ENCODE peak calls at places on chromosome 3, in six cellular contexts. A is fibroblast of lung, G is spleen, F is psoas muscle, P is sigmoid colon, U is HCT116. L is an unnamed sample.
A peak's percentile ranks its signal among the peaks of the same experiment; 100 is the strongest.

GRCh38 chr3:50242778-50243551 is 7.0 kb downstream of the GNAI2 start:
- DNase-seq in F (peak; percentile 83), A (no peak), P (peak; percentile 84), G (peak; percentile 97), U (no peak), L (no peak)

GRCh38 chr3:171000281-171000680 is 26.2 kb downstream of the SLC2A2 start:
- DNase-seq in P (no peak), U (no peak), G (no peak), F (no peak), A (no peak), L (no peak)

GRCh38 chr3:26845194-26845593 is 222.6 kb downstream of the LRRC3B start:
- DNase-seq in A (no peak), G (no peak), U (no peak), F (no peak), P (no peak), L (no peak)

GRCh38 chr3:113051222-113051804 is 60.5 kb downstream of the GTPBP8 start:
- DNase-seq in F (peak; percentile 84), P (peak; percentile 93), U (peak; percentile 71), G (peak; percentile 88), A (peak; percentile 82), L (peak; percentile 53)

GRCh38 chr3:188507244-188507720 is 353.3 kb downstream of the LPP start:
- DNase-seq in P (no peak), G (no peak), U (no peak), F (no peak), A (peak; percentile 93), L (peak; percentile 87)

GRCh38 chr3:177410734-177411133 is 213.5 kb upstream of the TBL1XR1 start:
- DNase-seq in A (no peak), U (no peak), F (no peak), P (no peak), G (no peak), L (no peak)

GRCh38 chr3:65548848-65549625 is 489.7 kb downstream of the MAGI1 start:
- DNase-seq in F (peak; percentile 71), G (peak; percentile 74), A (peak; percentile 10), P (peak; percentile 79), U (no peak), L (no peak)

GRCh38 chr3:115325539-115325938 is 178.5 kb upstream of the ZBTB20 start:
- DNase-seq in G (no peak), F (no peak), P (no peak), U (no peak), A (peak; percentile 55), L (peak; percentile 21)

GRCh38 chr3:46865034-46865507 is 1.8 kb upstream of the MYL3 start:
- DNase-seq in U (no peak), A (peak; percentile 73), F (peak; percentile 79), P (peak; percentile 62), G (peak; percentile 74), L (no peak)

GRCh38 chr3:135528638-135529037 is 436.9 kb upstream of the PPP2R3A start:
- DNase-seq in U (no peak), A (no peak), F (no peak), G (no peak), P (no peak), L (no peak)

GRCh38 chr3:113895964-113896363 is 51.8 kb upstream of the ZDHHC23 start:
- DNase-seq in G (no peak), P (no peak), U (no peak), F (no peak), A (no peak), L (no peak)

GRCh38 chr3:33030802-33031201 is 66.1 kb downstream of the GLB1 start:
- DNase-seq in P (no peak), G (no peak), F (no peak), U (no peak), A (no peak), L (no peak)

GRCh38 chr3:54433846-54434245 is 311.5 kb downstream of the CACNA2D3 start:
- DNase-seq in F (no peak), G (no peak), U (peak; percentile 13), P (no peak), A (no peak), L (no peak)

GRCh38 chr3:10459954-10460754 is 45.2 kb downstream of the ATP2B2 start:
- DNase-seq in U (peak; percentile 62), G (no peak), F (peak; percentile 79), P (no peak), A (peak; percentile 68), L (peak; percentile 41)

GRCh38 chr3:178966299-178967183 is 105.1 kb downstream of the ZMAT3 start:
- DNase-seq in F (no peak), G (no peak), U (peak; percentile 29), A (peak; percentile 67), P (no peak), L (no peak)

GRCh38 chr3:100526613-100527346 is 34.4 kb downstream of the TMEM45A start:
- DNase-seq in A (peak; percentile 20), G (no peak), F (no peak), P (no peak), U (no peak), L (no peak)

GRCh38 chr3:4528802-4529201 is 35.7 kb downstream of the ITPR1 start:
- DNase-seq in G (no peak), U (no peak), P (no peak), A (no peak), F (no peak), L (no peak)

GRCh38 chr3:122232485-122232884 is 49.0 kb downstream of the CASR start:
- DNase-seq in G (no peak), F (no peak), A (no peak), P (no peak), U (no peak), L (no peak)

GRCh38 chr3:55690746-55691540 is 203.8 kb upstream of the WNT5A start:
- DNase-seq in F (no peak), A (no peak), U (no peak), P (no peak), G (no peak), L (no peak)

GRCh38 chr3:186024210-186024609 is 84.7 kb downstream of the ETV5 start:
- DNase-seq in P (peak; percentile 74), F (peak; percentile 63), U (no peak), A (peak; percentile 50), G (no peak), L (no peak)

GRCh38 chr3:112582242-112582874 is 20.5 kb downstream of the SLC35A5 start:
- DNase-seq in U (peak; percentile 34), G (no peak), P (no peak), A (peak; percentile 88), F (no peak), L (peak; percentile 55)

GRCh38 chr3:11530153-11530721 is 113.5 kb downstream of the VGLL4 start:
- DNase-seq in A (peak; percentile 97), U (no peak), P (peak; percentile 83), G (no peak), F (no peak), L (peak; percentile 94)

DNA sequence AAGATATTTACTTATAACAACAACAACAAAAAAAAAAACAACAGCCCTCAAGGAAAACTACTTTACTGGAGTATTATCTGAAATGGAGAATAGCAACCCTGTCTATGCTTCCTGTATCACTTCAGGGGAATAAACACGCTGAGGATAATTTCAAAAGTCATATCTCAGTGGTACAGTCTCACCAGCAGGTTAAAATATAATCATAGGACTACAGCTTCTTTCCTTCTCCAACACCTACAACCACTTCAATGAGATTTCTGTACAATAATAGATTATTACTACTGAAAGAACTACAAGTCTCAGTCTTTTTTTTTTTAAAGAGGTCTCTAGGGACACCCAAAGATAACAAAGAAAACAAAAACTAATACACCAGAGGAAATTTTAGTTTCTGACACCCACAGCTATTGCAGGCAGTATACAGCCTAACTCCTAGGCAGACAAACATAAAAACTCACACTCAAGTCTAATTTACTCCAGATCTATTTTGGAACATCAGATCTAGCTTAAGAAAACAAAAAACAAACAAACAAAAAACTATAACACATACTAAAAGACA is 268.2 kb downstream of the BCHE start:
- DNase-seq in F (no peak), P (no peak), G (no peak), A (no peak), U (no peak), L (no peak)
- H3K9me3 ChIP-seq in F (no peaks in the 10 kb centered on the region), P (peaks cover 3% of the 10 kb centered on the region), G (no peaks in the 10 kb centered on the region), A (no peaks in the 10 kb centered on the region), U (no peaks in the 10 kb centered on the region), L (no peaks in the 10 kb centered on the region)

GRCh38 chr3:138767498-138768104 is 67.1 kb downstream of the PIK3CB start:
- DNase-seq in F (no peak), U (no peak), G (no peak), A (no peak), P (no peak), L (no peak)
- H3K9me3 ChIP-seq in F (no peaks in the 10 kb centered on the region), U (peaks cover 21% of the 10 kb centered on the region), G (peaks cover 6% of the 10 kb centered on the region), A (peaks cover 1% of the 10 kb centered on the region), P (no peaks in the 10 kb centered on the region), L (peaks cover 17% of the 10 kb centered on the region)

GRCh38 chr3:119427669-119428068 is 35.7 kb downstream of the TMEM39A start:
- DNase-seq in F (no peak), P (no peak), G (no peak), U (no peak), A (peak; percentile 14), L (no peak)
- H3K9me3 ChIP-seq in F (peaks cover 52% of the 10 kb centered on the region), P (peaks cover 16% of the 10 kb centered on the region), G (peaks cover 12% of the 10 kb centered on the region), U (peaks cover 2% of the 10 kb centered on the region), A (no peaks in the 10 kb centered on the region), L (peaks cover 9% of the 10 kb centered on the region)

DNA sequence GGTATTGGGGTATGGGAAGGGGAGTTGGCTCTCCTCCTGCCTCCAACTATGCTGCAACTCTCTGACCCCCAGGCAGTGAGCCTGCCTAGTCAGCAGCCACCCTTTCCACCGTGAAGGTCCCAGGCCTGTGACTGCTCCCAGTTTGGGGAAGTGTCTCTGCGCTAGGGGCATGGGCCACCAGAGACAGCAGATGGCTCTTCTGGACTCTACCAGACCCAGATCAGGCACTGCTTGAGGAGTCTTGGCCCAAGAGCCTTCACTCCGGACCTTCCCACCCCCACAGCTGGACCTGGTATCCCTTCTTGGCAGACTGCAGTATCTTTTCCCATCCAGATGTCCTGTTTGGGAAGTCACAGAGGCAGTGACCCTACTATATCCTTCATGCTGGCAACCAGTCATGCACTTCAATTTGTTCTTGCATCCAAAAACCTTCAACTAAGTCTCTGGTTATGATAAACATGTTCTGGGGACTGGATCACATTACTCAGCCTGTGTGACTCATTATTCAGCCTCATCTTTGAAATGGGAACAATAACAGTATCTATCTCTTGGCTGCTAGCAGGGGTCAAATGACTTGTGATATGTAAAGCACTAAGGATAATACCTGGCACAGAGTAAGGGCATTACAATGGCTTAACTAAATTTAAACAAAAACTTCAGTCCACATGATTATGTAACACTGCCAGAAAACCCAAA is 62.7 kb downstream of the POMGNT2 start:
- DNase-seq in G (no peak), F (no peak), U (no peak), A (no peak), P (no peak), L (no peak)
- H3K9me3 ChIP-seq in G (no peaks in the 10 kb centered on the region), F (peaks cover 10% of the 10 kb centered on the region), U (peaks cover 14% of the 10 kb centered on the region), A (no peaks in the 10 kb centered on the region), P (no peaks in the 10 kb centered on the region), L (no peaks in the 10 kb centered on the region)

DNA sequence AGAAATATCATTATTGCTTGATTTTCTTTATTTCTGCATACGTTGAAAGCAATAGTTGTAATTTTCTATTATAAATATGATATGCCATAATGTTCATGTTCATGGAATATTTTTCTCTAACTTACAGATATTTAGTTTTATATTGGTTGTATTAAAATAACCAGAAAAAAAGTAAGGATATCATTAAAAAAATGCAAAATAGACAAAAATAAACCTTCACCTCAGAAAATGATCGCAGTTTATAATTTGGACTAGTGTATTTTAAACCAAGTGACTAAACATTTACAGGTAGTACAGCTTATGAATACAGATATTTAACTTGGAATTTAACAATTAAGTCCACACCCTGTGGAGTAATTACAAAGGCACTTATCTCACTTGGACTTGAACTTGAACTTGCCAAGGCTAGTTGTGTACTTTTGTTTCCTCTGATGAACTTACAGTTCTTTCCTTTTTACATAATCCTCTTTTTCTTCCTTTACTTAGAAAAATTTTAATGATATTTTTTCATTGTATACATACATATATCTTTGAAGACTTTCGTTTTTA is 156.7 kb downstream of the CHL1 start:
- DNase-seq in G (no peak), U (no peak), P (no peak), F (no peak), A (no peak), L (no peak)
- H3K9me3 ChIP-seq in G (no peaks in the 10 kb centered on the region), U (peaks cover 5% of the 10 kb centered on the region), P (no peaks in the 10 kb centered on the region), F (no peaks in the 10 kb centered on the region), A (no peaks in the 10 kb centered on the region), L (no peaks in the 10 kb centered on the region)

GRCh38 chr3:147420361-147421183 is 11.4 kb downstream of the ZIC1 start:
- DNase-seq in P (no peak), A (no peak), F (no peak), G (no peak), U (no peak), L (no peak)
- H3K9me3 ChIP-seq in P (no peaks in the 10 kb centered on the region), A (no peaks in the 10 kb centered on the region), F (no peaks in the 10 kb centered on the region), G (no peaks in the 10 kb centered on the region), U (no peaks in the 10 kb centered on the region), L (peaks cover 35% of the 10 kb centered on the region)

L was measured in AG04450.